ENCODE peak calls at places on chromosomes 6 and 20, in nine cellular contexts. S, E, K, I, Y, R, T, G and C are unnamed samples. For H3K9me3, the result is how much of the 10 kb centered on the place peaks cover.

GRCh38 chr20:57220187-57221165 is 46.0 kb downstream of the BMP7 start:
- DNase-seq in I (no peak), G (no peak), R (no peak), E (peak), K (no peak), T (no peak), S (no peak), Y (no peak), C (no peak)

GRCh38 chr6:140427842-140428241 is 1053.4 kb upstream of the CITED2 start:
- DNase-seq in I (no peak), G (no peak), R (no peak), T (no peak), Y (no peak), E (no peak), K (no peak), S (no peak), C (no peak)

GRCh38 chr6:116016846-116017545 is 43.7 kb downstream of the FRK start:
- DNase-seq in E (no peak), Y (no peak), K (no peak), T (no peak), G (no peak), S (no peak), I (no peak), R (no peak), C (no peak)

GRCh38 chr20:47785321-47785899 is at the start of gene SULF2:
- DNase-seq in Y (peak), S (peak), R (peak), I (no peak), K (peak), G (no peak), T (peak), E (peak), C (peak)

GRCh38 chr20:1430004-1430451 is 36.6 kb downstream of the NSFL1C start:
- DNase-seq in K (no peak), E (no peak), G (no peak), S (no peak), I (no peak), R (peak), Y (no peak), T (no peak), C (no peak)

GRCh38 chr6:51199733-51200132 is 381.1 kb downstream of the TFAP2B start:
- DNase-seq in R (no peak), Y (no peak), K (no peak), T (no peak), G (no peak), E (no peak), S (no peak), I (no peak), C (no peak)

GRCh38 chr6:34339971-34340370 is 52.5 kb downstream of the NUDT3 start:
- DNase-seq in K (no peak), Y (no peak), T (no peak), R (no peak), S (no peak), E (no peak), G (no peak), I (no peak), C (no peak)

GRCh38 chr20:37223053-37223452 is 38.6 kb downstream of the GHRH start:
- DNase-seq in K (no peak), I (peak), Y (no peak), E (no peak), S (no peak), T (peak), G (no peak), R (peak), C (no peak)

GRCh38 chr20:64110411-64111068 is 3.2 kb upstream of the NPBWR2 start:
- DNase-seq in S (no peak), G (no peak), K (no peak), I (no peak), E (peak), R (no peak), Y (no peak), T (no peak), C (peak)

GRCh38 chr6:83914953-83915352 is 55.5 kb downstream of the CYB5R4 start:
- DNase-seq in G (no peak), Y (no peak), T (no peak), S (no peak), R (no peak), E (no peak), I (no peak), K (no peak), C (no peak)

DNA sequence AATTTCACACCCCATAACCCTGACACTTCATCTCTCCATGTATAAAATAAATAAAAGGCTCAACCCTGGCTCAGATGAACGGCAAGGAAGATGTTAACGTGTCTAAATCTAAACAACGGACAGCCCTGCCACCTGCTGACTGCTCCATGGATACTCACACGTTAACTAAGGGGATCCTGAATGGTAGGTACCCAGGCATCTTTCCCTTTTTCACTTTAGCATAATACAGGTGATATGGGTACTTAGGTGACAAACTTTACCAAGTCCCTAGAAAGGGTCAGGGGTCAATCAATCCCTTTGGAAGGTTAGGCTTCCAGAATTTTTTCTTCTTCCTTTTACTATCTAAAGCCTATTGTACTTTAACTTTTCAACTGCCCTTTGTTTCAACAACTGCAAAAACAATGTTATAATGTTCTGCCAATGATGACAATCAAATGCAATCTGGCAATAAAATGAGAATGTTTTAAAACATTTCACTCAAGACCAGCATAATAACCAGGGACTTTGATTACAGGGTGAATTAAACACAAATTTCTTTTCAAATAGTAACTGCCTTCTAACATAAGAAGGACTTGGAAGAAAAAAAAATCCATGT is 52.4 kb upstream of the IPCEF1 start:
- DNase-seq in G (no peak), K (no peak), I (no peak), R (no peak), E (no peak), T (no peak), S (no peak), Y (no peak), C (no peak)
- TF ChIP-seq CTCF in G (peak), K (no peak), I (peak), R (peak), E (peak), T (peak), S (no peak), Y (peak), C (no peak)

GRCh38 chr6:67887419-67887746 is 747.7 kb upstream of the ADGRB3 start:
- DNase-seq in T (no peak), Y (no peak), K (no peak), R (no peak), S (no peak), G (no peak), I (no peak), E (no peak), C (no peak)
- H3K9me3 ChIP-seq in T (under half), Y (under half), K (under half), R (under half), S (under half), G (under half), I (under half), E (under half), C (under half)

DNA sequence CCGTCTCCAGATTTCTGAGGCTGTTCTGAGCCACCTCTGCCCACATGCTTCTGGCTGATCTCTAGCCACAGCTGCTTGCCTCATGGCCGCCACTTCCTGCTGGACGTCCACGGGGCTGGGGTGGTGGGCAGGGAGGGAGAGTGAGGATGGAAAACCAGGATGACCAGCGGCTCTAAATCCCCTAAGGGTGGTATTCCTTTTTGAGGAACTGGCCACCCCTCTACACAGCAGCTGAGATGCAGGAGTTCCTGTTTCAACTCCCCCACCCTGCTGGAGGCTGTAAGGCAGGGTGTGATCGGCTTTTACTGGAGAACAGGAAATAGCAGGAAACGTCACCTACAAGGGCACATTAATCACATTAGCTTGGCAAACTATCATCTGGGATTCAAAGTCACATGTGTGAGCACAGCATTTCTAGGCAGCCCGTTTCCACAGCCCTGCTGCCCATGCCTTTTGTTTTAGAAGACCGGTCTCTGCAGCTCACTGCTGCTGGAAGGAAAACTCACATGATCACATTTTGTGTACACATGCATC is 181.6 kb upstream of the ECI2 start:
- DNase-seq in R (peak), Y (peak), S (no peak), G (peak), T (no peak), I (peak), K (peak), E (no peak), C (no peak)
- H3K27ac ChIP-seq in R (peak), Y (peak), S (peak), G (peak), T (no peak), I (peak), K (no peak), E (peak), C (peak)

DNA sequence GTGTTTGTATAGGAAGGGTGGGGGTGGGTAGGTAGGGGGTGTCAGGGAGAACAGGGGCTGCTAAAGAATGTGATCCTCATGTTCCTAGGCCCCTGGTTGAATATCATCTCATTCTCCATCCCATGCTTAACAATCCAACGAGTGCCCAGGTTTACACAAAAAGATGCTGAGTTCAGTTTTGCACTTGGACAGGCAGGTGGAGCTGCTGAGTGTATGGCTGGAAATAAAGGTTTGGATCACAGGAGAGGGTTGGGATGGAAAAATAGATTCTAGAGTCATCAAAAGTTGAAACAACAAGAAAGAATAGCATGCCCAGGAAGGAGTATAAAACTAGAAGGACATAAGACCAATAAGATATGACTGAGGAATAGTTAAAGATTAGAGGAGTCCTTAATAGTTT is 14.2 kb downstream of the CHD6 start:
- DNase-seq in S (no peak), T (no peak), G (no peak), Y (no peak), K (no peak), R (no peak), I (no peak), E (no peak), C (no peak)
- TF ChIP-seq CTCF in S (no peak), T (peak), G (no peak), Y (no peak), K (no peak), R (no peak), I (no peak), E (no peak), C (no peak)

DNA sequence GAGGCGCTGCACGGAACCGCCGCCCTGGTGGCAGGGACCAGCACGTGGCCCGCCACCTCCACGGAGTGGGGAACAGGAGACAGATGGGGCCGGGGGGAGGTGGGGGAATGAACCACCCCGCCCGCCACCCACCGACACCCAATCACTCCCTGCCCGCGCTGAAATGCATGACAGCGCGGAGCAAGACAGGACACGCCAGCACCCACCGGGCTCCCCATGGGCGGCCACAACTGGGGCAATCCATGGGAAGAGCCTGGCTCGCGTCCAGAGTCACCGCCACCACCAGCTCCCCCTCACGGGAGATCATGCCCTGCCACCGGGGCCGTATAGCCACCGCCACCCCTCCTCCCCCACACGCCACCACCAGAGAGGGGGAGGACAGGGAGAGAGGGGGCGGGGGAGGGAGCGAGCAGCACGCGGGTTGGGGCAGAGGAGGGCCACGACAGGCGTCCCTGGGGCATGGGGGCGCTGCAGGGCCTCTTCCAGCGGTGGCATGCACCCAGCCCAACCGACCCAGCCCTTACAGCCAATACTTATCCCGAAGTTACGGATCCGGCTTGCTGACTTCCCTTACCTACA is 744.3 kb upstream of the DEFB115 start:
- DNase-seq in Y (no peak), R (no peak), I (no peak), G (no peak), E (peak), K (no peak), S (no peak), T (no peak), C (no peak)
- H3K9me3 ChIP-seq in Y (under half), R (under half), I (under half), G (under half), E (under half), K (under half), S (under half), T (under half), C (under half)

DNA sequence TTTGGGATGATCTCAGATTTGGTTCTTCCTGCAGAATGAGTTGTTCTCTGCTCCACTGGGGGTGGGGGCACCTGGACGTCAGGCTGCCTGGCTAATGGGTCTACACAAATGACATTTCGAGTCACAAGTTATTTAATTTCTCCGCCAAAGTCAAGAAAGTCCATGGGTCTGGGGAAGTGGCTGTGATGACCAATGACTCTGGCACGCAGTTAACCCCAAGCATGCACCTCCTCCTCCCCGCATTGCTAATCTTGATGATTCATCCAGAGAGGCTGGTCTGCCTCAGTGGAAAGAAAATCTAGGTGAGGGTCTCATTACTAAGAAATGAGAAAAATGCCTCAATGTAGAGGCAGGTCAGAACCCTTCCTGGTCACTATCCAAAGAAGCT is 98.3 kb upstream of the MRPS10 start:
- DNase-seq in R (peak), I (no peak), G (no peak), Y (no peak), S (no peak), E (no peak), K (no peak), T (no peak), C (no peak)
- H3K27ac ChIP-seq in R (peak), I (peak), G (no peak), Y (no peak), S (no peak), E (peak), K (peak), T (no peak), C (peak)

GRCh38 chr6:39794231-39794630 is 2.1 kb downstream of the DAAM2 start:
- DNase-seq in I (no peak), T (no peak), G (no peak), K (no peak), E (no peak), Y (no peak), R (no peak), S (no peak), C (no peak)
- TF ChIP-seq CTCF in I (peak), T (no peak), G (peak), K (no peak), E (no peak), Y (no peak), R (peak), S (no peak), C (no peak)